ENCODE peak calls at places on chromosomes 5 and 9, in eight cellular contexts. One of them, this sample, is unnamed.

GRCh38 chr5:87121315-87122170 is 146.1 kb upstream of the RASA1 start:
- DNase-seq in progenitor cell of endocrine pancreas: no peak
- DNase-seq in heart right ventricle: no peak
- DNase-seq in Calu3: peak
- DNase-seq in mammary epithelial cell: peak
- DNase-seq in cardiac muscle cell: no peak
- DNase-seq in fibroblast of the aortic adventitia: peak
- DNase-seq in fibroblast of pulmonary artery: peak
- DNase-seq in this sample: no peak

GRCh38 chr9:1051286-1052118 is 1.3 kb downstream of the DMRT2 start:
- DNase-seq in progenitor cell of endocrine pancreas: peak
- DNase-seq in heart right ventricle: no peak
- DNase-seq in Calu3: no peak
- DNase-seq in mammary epithelial cell: peak
- DNase-seq in cardiac muscle cell: peak
- DNase-seq in fibroblast of the aortic adventitia: no peak
- DNase-seq in fibroblast of pulmonary artery: no peak
- DNase-seq in this sample: no peak

GRCh38 chr5:150043657-150044333 is 42.6 kb downstream of the CSF1R start:
- DNase-seq in progenitor cell of endocrine pancreas: no peak
- DNase-seq in heart right ventricle: no peak
- DNase-seq in Calu3: no peak
- DNase-seq in mammary epithelial cell: no peak
- DNase-seq in cardiac muscle cell: no peak
- DNase-seq in fibroblast of the aortic adventitia: no peak
- DNase-seq in fibroblast of pulmonary artery: peak
- DNase-seq in this sample: no peak

GRCh38 chr5:143826909-143827514 is 15.1 kb downstream of the HMHB1 start:
- DNase-seq in progenitor cell of endocrine pancreas: no peak
- DNase-seq in heart right ventricle: no peak
- DNase-seq in Calu3: peak
- DNase-seq in mammary epithelial cell: peak
- DNase-seq in cardiac muscle cell: no peak
- DNase-seq in fibroblast of the aortic adventitia: no peak
- DNase-seq in fibroblast of pulmonary artery: no peak
- DNase-seq in this sample: no peak

GRCh38 chr5:180575571-180575970 is 15.7 kb downstream of the SCGB3A1 start:
- DNase-seq in progenitor cell of endocrine pancreas: no peak
- DNase-seq in heart right ventricle: no peak
- DNase-seq in Calu3: no peak
- DNase-seq in mammary epithelial cell: no peak
- DNase-seq in cardiac muscle cell: no peak
- DNase-seq in fibroblast of the aortic adventitia: peak
- DNase-seq in fibroblast of pulmonary artery: peak
- DNase-seq in this sample: no peak

GRCh38 chr5:157455057-157455456 is 5.0 kb upstream of the NIPAL4 start:
- DNase-seq in progenitor cell of endocrine pancreas: no peak
- DNase-seq in heart right ventricle: no peak
- DNase-seq in Calu3: no peak
- DNase-seq in mammary epithelial cell: no peak
- DNase-seq in cardiac muscle cell: no peak
- DNase-seq in fibroblast of the aortic adventitia: no peak
- DNase-seq in fibroblast of pulmonary artery: no peak
- DNase-seq in this sample: no peak

GRCh38 chr5:28077291-28078240 is 1039.2 kb upstream of the CDH9 start:
- DNase-seq in progenitor cell of endocrine pancreas: no peak
- DNase-seq in heart right ventricle: no peak
- DNase-seq in Calu3: no peak
- DNase-seq in mammary epithelial cell: no peak
- DNase-seq in cardiac muscle cell: no peak
- DNase-seq in fibroblast of the aortic adventitia: no peak
- DNase-seq in fibroblast of pulmonary artery: no peak
- DNase-seq in this sample: no peak

GRCh38 chr5:158121678-158122077 is 262.7 kb upstream of the CLINT1 start:
- DNase-seq in progenitor cell of endocrine pancreas: no peak
- DNase-seq in heart right ventricle: no peak
- DNase-seq in Calu3: no peak
- DNase-seq in mammary epithelial cell: no peak
- DNase-seq in cardiac muscle cell: no peak
- DNase-seq in fibroblast of the aortic adventitia: no peak
- DNase-seq in fibroblast of pulmonary artery: no peak
- DNase-seq in this sample: no peak

GRCh38 chr9:36018755-36019720 is 17.7 kb upstream of the RECK start:
- DNase-seq in progenitor cell of endocrine pancreas: no peak
- DNase-seq in heart right ventricle: no peak
- DNase-seq in Calu3: no peak
- DNase-seq in mammary epithelial cell: no peak
- DNase-seq in cardiac muscle cell: no peak
- DNase-seq in fibroblast of the aortic adventitia: no peak
- DNase-seq in fibroblast of pulmonary artery: no peak
- DNase-seq in this sample: no peak

GRCh38 chr5:92908952-92909351 is 672.1 kb downstream of the NR2F1-AS1 start:
- DNase-seq in progenitor cell of endocrine pancreas: no peak
- DNase-seq in heart right ventricle: no peak
- DNase-seq in Calu3: no peak
- DNase-seq in mammary epithelial cell: no peak
- DNase-seq in cardiac muscle cell: no peak
- DNase-seq in fibroblast of the aortic adventitia: peak
- DNase-seq in fibroblast of pulmonary artery: no peak
- DNase-seq in this sample: no peak

GRCh38 chr9:121945281-121945680 is 147.8 kb downstream of the TTLL11 start:
- DNase-seq in progenitor cell of endocrine pancreas: no peak
- DNase-seq in heart right ventricle: no peak
- DNase-seq in Calu3: no peak
- DNase-seq in mammary epithelial cell: no peak
- DNase-seq in cardiac muscle cell: no peak
- DNase-seq in fibroblast of the aortic adventitia: no peak
- DNase-seq in fibroblast of pulmonary artery: no peak
- DNase-seq in this sample: no peak

GRCh38 chr5:64229163-64229774 is 63.6 kb downstream of the RNF180 start:
- DNase-seq in progenitor cell of endocrine pancreas: no peak
- DNase-seq in heart right ventricle: no peak
- DNase-seq in Calu3: no peak
- DNase-seq in mammary epithelial cell: peak
- DNase-seq in cardiac muscle cell: peak
- DNase-seq in fibroblast of the aortic adventitia: peak
- DNase-seq in fibroblast of pulmonary artery: peak
- DNase-seq in this sample: no peak
- TF ChIP-seq CTCF in progenitor cell of endocrine pancreas: peak
- TF ChIP-seq CTCF in heart right ventricle: peak
- TF ChIP-seq CTCF in Calu3: peak
- TF ChIP-seq CTCF in mammary epithelial cell: peak
- TF ChIP-seq CTCF in cardiac muscle cell: peak
- TF ChIP-seq CTCF in fibroblast of the aortic adventitia: peak
- TF ChIP-seq CTCF in fibroblast of pulmonary artery: peak
- TF ChIP-seq CTCF in this sample: no peak

GRCh38 chr5:167970002-167970401 is 321.4 kb upstream of the WWC1 start:
- DNase-seq in progenitor cell of endocrine pancreas: no peak
- DNase-seq in heart right ventricle: no peak
- DNase-seq in Calu3: no peak
- DNase-seq in mammary epithelial cell: no peak
- DNase-seq in cardiac muscle cell: no peak
- DNase-seq in fibroblast of the aortic adventitia: no peak
- DNase-seq in fibroblast of pulmonary artery: peak
- DNase-seq in this sample: no peak
- TF ChIP-seq CTCF in progenitor cell of endocrine pancreas: no peak
- TF ChIP-seq CTCF in heart right ventricle: no peak
- TF ChIP-seq CTCF in Calu3: no peak
- TF ChIP-seq CTCF in mammary epithelial cell: no peak
- TF ChIP-seq CTCF in cardiac muscle cell: no peak
- TF ChIP-seq CTCF in fibroblast of the aortic adventitia: no peak
- TF ChIP-seq CTCF in fibroblast of pulmonary artery: no peak
- TF ChIP-seq CTCF in this sample: no peak

GRCh38 chr9:125467341-125467740 is 205.7 kb downstream of the GAPVD1 start:
- DNase-seq in progenitor cell of endocrine pancreas: no peak
- DNase-seq in heart right ventricle: no peak
- DNase-seq in Calu3: no peak
- DNase-seq in mammary epithelial cell: no peak
- DNase-seq in cardiac muscle cell: no peak
- DNase-seq in fibroblast of the aortic adventitia: peak
- DNase-seq in fibroblast of pulmonary artery: peak
- DNase-seq in this sample: no peak

GRCh38 chr9:125472562-125472925 is 210.9 kb downstream of the GAPVD1 start:
- DNase-seq in progenitor cell of endocrine pancreas: no peak
- DNase-seq in heart right ventricle: no peak
- DNase-seq in Calu3: no peak
- DNase-seq in mammary epithelial cell: no peak
- DNase-seq in cardiac muscle cell: no peak
- DNase-seq in fibroblast of the aortic adventitia: peak
- DNase-seq in fibroblast of pulmonary artery: no peak
- DNase-seq in this sample: no peak

GRCh38 chr9:125468646-125469045 is 207.0 kb downstream of the GAPVD1 start:
- DNase-seq in progenitor cell of endocrine pancreas: no peak
- DNase-seq in heart right ventricle: no peak
- DNase-seq in Calu3: no peak
- DNase-seq in mammary epithelial cell: no peak
- DNase-seq in cardiac muscle cell: no peak
- DNase-seq in fibroblast of the aortic adventitia: no peak
- DNase-seq in fibroblast of pulmonary artery: no peak
- DNase-seq in this sample: no peak

GRCh38 chr9:125472926-125473701 is 211.5 kb downstream of the GAPVD1 start:
- DNase-seq in progenitor cell of endocrine pancreas: no peak
- DNase-seq in heart right ventricle: peak
- DNase-seq in Calu3: no peak
- DNase-seq in mammary epithelial cell: no peak
- DNase-seq in cardiac muscle cell: peak
- DNase-seq in fibroblast of the aortic adventitia: peak
- DNase-seq in fibroblast of pulmonary artery: peak
- DNase-seq in this sample: no peak

GRCh38 chr9:125470767-125471580 is 209.3 kb downstream of the GAPVD1 start:
- DNase-seq in progenitor cell of endocrine pancreas: no peak
- DNase-seq in heart right ventricle: no peak
- DNase-seq in Calu3: no peak
- DNase-seq in mammary epithelial cell: no peak
- DNase-seq in cardiac muscle cell: peak
- DNase-seq in fibroblast of the aortic adventitia: no peak
- DNase-seq in fibroblast of pulmonary artery: no peak
- DNase-seq in this sample: no peak
- TF ChIP-seq CTCF in progenitor cell of endocrine pancreas: no peak
- TF ChIP-seq CTCF in heart right ventricle: no peak
- TF ChIP-seq CTCF in Calu3: no peak
- TF ChIP-seq CTCF in mammary epithelial cell: no peak
- TF ChIP-seq CTCF in cardiac muscle cell: no peak
- TF ChIP-seq CTCF in fibroblast of the aortic adventitia: no peak
- TF ChIP-seq CTCF in fibroblast of pulmonary artery: no peak
- TF ChIP-seq CTCF in this sample: no peak

GRCh38 chr5:1881731-1882336 is 891 bp downstream of the IRX4 start:
- DNase-seq in progenitor cell of endocrine pancreas: no peak
- DNase-seq in heart right ventricle: no peak
- DNase-seq in Calu3: no peak
- DNase-seq in mammary epithelial cell: peak
- DNase-seq in cardiac muscle cell: peak
- DNase-seq in fibroblast of the aortic adventitia: no peak
- DNase-seq in fibroblast of pulmonary artery: no peak
- DNase-seq in this sample: no peak
- TF ChIP-seq CTCF in progenitor cell of endocrine pancreas: no peak
- TF ChIP-seq CTCF in heart right ventricle: no peak
- TF ChIP-seq CTCF in Calu3: no peak
- TF ChIP-seq CTCF in mammary epithelial cell: no peak
- TF ChIP-seq CTCF in cardiac muscle cell: no peak
- TF ChIP-seq CTCF in fibroblast of the aortic adventitia: no peak
- TF ChIP-seq CTCF in fibroblast of pulmonary artery: no peak
- TF ChIP-seq CTCF in this sample: no peak

GRCh38 chr5:132752581-132753125 is 5.4 kb downstream of the CCNI2 start:
- DNase-seq in progenitor cell of endocrine pancreas: no peak
- DNase-seq in heart right ventricle: no peak
- DNase-seq in Calu3: no peak
- DNase-seq in mammary epithelial cell: no peak
- DNase-seq in cardiac muscle cell: no peak
- DNase-seq in fibroblast of the aortic adventitia: no peak
- DNase-seq in fibroblast of pulmonary artery: no peak
- DNase-seq in this sample: no peak
- TF ChIP-seq CTCF in progenitor cell of endocrine pancreas: no peak
- TF ChIP-seq CTCF in heart right ventricle: no peak
- TF ChIP-seq CTCF in Calu3: no peak
- TF ChIP-seq CTCF in mammary epithelial cell: no peak
- TF ChIP-seq CTCF in cardiac muscle cell: no peak
- TF ChIP-seq CTCF in fibroblast of the aortic adventitia: no peak
- TF ChIP-seq CTCF in fibroblast of pulmonary artery: no peak
- TF ChIP-seq CTCF in this sample: no peak

GRCh38 chr9:83062653-83063527 is at the start of gene RASEF:
- DNase-seq in progenitor cell of endocrine pancreas: peak
- DNase-seq in heart right ventricle: no peak
- DNase-seq in Calu3: peak
- DNase-seq in mammary epithelial cell: peak
- DNase-seq in cardiac muscle cell: peak
- DNase-seq in fibroblast of the aortic adventitia: no peak
- DNase-seq in fibroblast of pulmonary artery: no peak
- DNase-seq in this sample: no peak
- TF ChIP-seq CTCF in progenitor cell of endocrine pancreas: peak
- TF ChIP-seq CTCF in heart right ventricle: no peak
- TF ChIP-seq CTCF in Calu3: no peak
- TF ChIP-seq CTCF in mammary epithelial cell: no peak
- TF ChIP-seq CTCF in cardiac muscle cell: no peak
- TF ChIP-seq CTCF in fibroblast of the aortic adventitia: no peak
- TF ChIP-seq CTCF in fibroblast of pulmonary artery: no peak
- TF ChIP-seq CTCF in this sample: no peak

GRCh38 chr9:2872307-2872940 is 28.5 kb upstream of the PUM3 start:
- DNase-seq in progenitor cell of endocrine pancreas: no peak
- DNase-seq in heart right ventricle: no peak
- DNase-seq in Calu3: peak
- DNase-seq in mammary epithelial cell: peak
- DNase-seq in cardiac muscle cell: peak
- DNase-seq in fibroblast of the aortic adventitia: peak
- DNase-seq in fibroblast of pulmonary artery: peak
- DNase-seq in this sample: no peak
- TF ChIP-seq CTCF in progenitor cell of endocrine pancreas: peak
- TF ChIP-seq CTCF in heart right ventricle: peak
- TF ChIP-seq CTCF in Calu3: no peak
- TF ChIP-seq CTCF in mammary epithelial cell: peak
- TF ChIP-seq CTCF in cardiac muscle cell: peak
- TF ChIP-seq CTCF in fibroblast of the aortic adventitia: peak
- TF ChIP-seq CTCF in fibroblast of pulmonary artery: peak
- TF ChIP-seq CTCF in this sample: no peak

GRCh38 chr9:111944467-111944866 is 47.9 kb downstream of the UGCG start:
- DNase-seq in progenitor cell of endocrine pancreas: no peak
- DNase-seq in heart right ventricle: no peak
- DNase-seq in Calu3: no peak
- DNase-seq in mammary epithelial cell: peak
- DNase-seq in cardiac muscle cell: no peak
- DNase-seq in fibroblast of the aortic adventitia: peak
- DNase-seq in fibroblast of pulmonary artery: peak
- DNase-seq in this sample: no peak
- TF ChIP-seq CTCF in progenitor cell of endocrine pancreas: no peak
- TF ChIP-seq CTCF in heart right ventricle: no peak
- TF ChIP-seq CTCF in Calu3: no peak
- TF ChIP-seq CTCF in mammary epithelial cell: no peak
- TF ChIP-seq CTCF in cardiac muscle cell: no peak
- TF ChIP-seq CTCF in fibroblast of the aortic adventitia: no peak
- TF ChIP-seq CTCF in fibroblast of pulmonary artery: no peak
- TF ChIP-seq CTCF in this sample: no peak

This sample was measured in activated B cell treated with CpG ODN at 0.5 μM for 24 hours.